ENCODE peak calls at places on chromosomes 12 and 14, in eight cellular contexts. P, Z, L, T, U, J, D and Y are unnamed samples.
A peak's percentile ranks its signal among the peaks of the same experiment; 100 is the strongest.

GRCh38 chr14:35390577-35391387 is 13.8 kb downstream of the NFKBIA start:
- DNase-seq in U (no peak), P (no peak), L (no peak), Z (no peak), D (peak; percentile 34), J (no peak), T (no peak), Y (no peak)

GRCh38 chr14:51513281-51513680 is 138.4 kb upstream of the FRMD6 start:
- DNase-seq in J (no peak), T (no peak), P (no peak), U (no peak), Z (no peak), D (no peak), L (no peak), Y (no peak)

GRCh38 chr12:19712041-19712440 is 272.7 kb downstream of the AEBP2 start:
- DNase-seq in U (no peak), L (peak; percentile 21), T (no peak), D (no peak), J (no peak), Z (no peak), P (no peak), Y (no peak)

GRCh38 chr14:95297832-95298231 is 21.9 kb downstream of the CLMN start:
- DNase-seq in P (no peak), J (no peak), Z (no peak), D (no peak), T (peak; percentile 73), U (no peak), L (no peak), Y (no peak)

GRCh38 chr14:98950356-98950895 is 321.6 kb downstream of the BCL11B start:
- DNase-seq in J (no peak), T (no peak), L (no peak), D (no peak), U (no peak), P (no peak), Z (no peak), Y (no peak)

GRCh38 chr12:26567126-26567525 is 265.9 kb downstream of the ITPR2 start:
- DNase-seq in D (no peak), Z (no peak), T (no peak), L (no peak), P (no peak), J (no peak), U (no peak), Y (no peak)

GRCh38 chr14:23570806-23571483 is 3.4 kb upstream of the AP1G2 start:
- DNase-seq in U (no peak), Z (no peak), L (no peak), P (no peak), D (no peak), J (no peak), T (no peak), Y (no peak)

GRCh38 chr12:51000245-51000644 is 25.9 kb downstream of the SLC11A2 start:
- DNase-seq in Z (peak; percentile 25), J (no peak), P (no peak), L (no peak), T (no peak), U (no peak), D (no peak), Y (no peak)

GRCh38 chr12:122834229-122834920 is 882 bp upstream of the HIP1R start:
- DNase-seq in T (no peak), U (peak; percentile 19), P (peak; percentile 67), L (peak; percentile 71), D (peak; percentile 59), J (no peak), Z (peak; percentile 61), Y (peak; percentile 50)

GRCh38 chr12:31849090-31849687 is 110.0 kb upstream of the RESF1 start:
- DNase-seq in D (no peak), T (peak; percentile 85), P (no peak), U (no peak), L (no peak), Z (no peak), J (no peak), Y (peak; percentile 60)